ENCODE peak calls at places on chromosomes 7 and 10, in seven cellular contexts. W is SK-N-SH, L is ovary, K is lower leg skin, O is astrocyte, U is WERI-Rb-1, P is psoas muscle. E is an unnamed sample.

GRCh38 chr10:7756360-7756992 is 31.3 kb downstream of the KIN start:
- DNase-seq in K (no peak), U (peak; percentile 12), L (no peak), O (no peak), P (no peak), W (no peak), E (no peak)

GRCh38 chr7:113878394-113878992 is 40.3 kb downstream of the PPP1R3A start:
- DNase-seq in P (no peak), W (no peak), L (no peak), K (no peak), O (no peak), U (no peak), E (no peak)

GRCh38 chr10:60572511-60573194 is 183.0 kb upstream of the ANK3 start:
- DNase-seq in P (no peak), O (peak; percentile 83), W (peak; percentile 46), K (no peak), U (no peak), L (peak; percentile 36), E (no peak)

GRCh38 chr10:16967866-16968721 is 150.9 kb upstream of the RSU1 start:
- DNase-seq in O (peak; percentile 92), U (peak; percentile 6), W (no peak), P (no peak), K (no peak), L (peak; percentile 62), E (no peak)

GRCh38 chr10:78464118-78464855 is 430.6 kb downstream of the RPS24 start:
- DNase-seq in P (no peak), W (no peak), K (no peak), L (no peak), U (no peak), O (no peak), E (no peak)

GRCh38 chr10:124619802-124620490 is 124.2 kb downstream of the FAM53B start:
- DNase-seq in P (no peak), O (no peak), U (no peak), W (no peak), L (peak; percentile 69), K (no peak), E (no peak)

GRCh38 chr10:66318761-66319160 is 607.1 kb upstream of the LRRTM3 start:
- DNase-seq in O (no peak), K (no peak), P (no peak), L (no peak), U (no peak), W (no peak), E (no peak)

GRCh38 chr10:6089334-6090219 is 743 bp downstream of the RBM17 start:
- DNase-seq in U (no peak), W (peak; percentile 59), L (no peak), O (peak; percentile 42), K (no peak), P (no peak), E (no peak)

GRCh38 chr7:24834150-24834798 is 77.0 kb upstream of the GSDME start:
- DNase-seq in O (no peak), W (no peak), U (no peak), L (no peak), P (peak; percentile 52), K (no peak), E (no peak)

GRCh38 chr10:25561761-25562160 is 372.3 kb upstream of the MYO3A start:
- DNase-seq in U (no peak), L (no peak), K (no peak), O (no peak), P (no peak), W (peak; percentile 14), E (no peak)

GRCh38 chr10:133373104-133373624 is at the start of gene ECHS1:
- DNase-seq in O (peak; percentile 63), U (peak; percentile 95), W (peak; percentile 100), P (peak; percentile 98), L (peak; percentile 97), K (peak; percentile 89), E (peak; percentile 89)

GRCh38 chr10:12351889-12352288 is 2.5 kb downstream of the CAMK1D start:
- DNase-seq in P (no peak), O (no peak), L (no peak), W (no peak), K (no peak), U (no peak), E (no peak)

GRCh38 chr10:23340346-23340745 is 4.3 kb downstream of the C10orf67 start:
- DNase-seq in L (no peak), W (no peak), O (no peak), P (no peak), U (no peak), K (no peak), E (no peak)

GRCh38 chr7:116628971-116629586 is 42.9 kb upstream of the MET start:
- DNase-seq in O (peak; percentile 40), L (no peak), U (no peak), K (peak; percentile 34), W (no peak), P (no peak), E (no peak)

GRCh38 chr10:33570495-33570894 is 236.0 kb upstream of the NRP1 start:
- DNase-seq in K (peak; percentile 17), W (no peak), U (no peak), P (no peak), O (no peak), L (no peak), E (no peak)

GRCh38 chr10:44422631-44423030 is 37.7 kb upstream of the CXCL12 start:
- DNase-seq in K (no peak), O (no peak), P (no peak), W (no peak), U (no peak), L (no peak), E (no peak)

GRCh38 chr10:107544706-107545520 is 380.4 kb upstream of the SORCS1 start:
- DNase-seq in L (no peak), P (no peak), O (no peak), W (peak; percentile 27), K (no peak), U (peak; percentile 12), E (no peak)

GRCh38 chr10:33773895-33774480 is 439.5 kb upstream of the NRP1 start:
- DNase-seq in P (no peak), K (no peak), L (no peak), O (no peak), W (no peak), U (no peak), E (no peak)

GRCh38 chr7:134234216-134234615 is 82.5 kb downstream of the SLC35B4 start:
- DNase-seq in W (no peak), U (no peak), O (no peak), L (no peak), P (no peak), K (no peak), E (no peak)

GRCh38 chr10:103665439-103665838 is 171.9 kb downstream of the NEURL1 start:
- DNase-seq in L (no peak), W (no peak), O (no peak), U (no peak), K (no peak), P (peak; percentile 81), E (no peak)

GRCh38 chr10:6579193-6579903 is 728 bp downstream of the PRKCQ start:
- DNase-seq in O (no peak), L (no peak), P (no peak), U (no peak), K (no peak), W (no peak), E (no peak)

GRCh38 chr10:6748029-6748428 is 168.0 kb upstream of the PRKCQ start:
- DNase-seq in U (no peak), K (no peak), O (peak; percentile 29), W (no peak), L (no peak), P (no peak), E (no peak)

GRCh38 chr10:72846225-72846624 is 47.3 kb upstream of the OIT3 start:
- DNase-seq in L (no peak), P (no peak), O (peak; percentile 87), K (no peak), U (no peak), W (no peak), E (no peak)

GRCh38 chr7:97973206-97973658 is 16.8 kb downstream of the OCM2 start:
- DNase-seq in K (no peak), O (no peak), P (no peak), L (no peak), W (peak; percentile 33), U (peak; percentile 11), E (no peak)
- H3K4me3 ChIP-seq in K (no peak overlapping the region), O (no peak overlapping the region), P (no peak overlapping the region), L (no peak overlapping the region), W (no peak overlapping the region), U (no peak overlapping the region), E (no peak overlapping the region)

DNA sequence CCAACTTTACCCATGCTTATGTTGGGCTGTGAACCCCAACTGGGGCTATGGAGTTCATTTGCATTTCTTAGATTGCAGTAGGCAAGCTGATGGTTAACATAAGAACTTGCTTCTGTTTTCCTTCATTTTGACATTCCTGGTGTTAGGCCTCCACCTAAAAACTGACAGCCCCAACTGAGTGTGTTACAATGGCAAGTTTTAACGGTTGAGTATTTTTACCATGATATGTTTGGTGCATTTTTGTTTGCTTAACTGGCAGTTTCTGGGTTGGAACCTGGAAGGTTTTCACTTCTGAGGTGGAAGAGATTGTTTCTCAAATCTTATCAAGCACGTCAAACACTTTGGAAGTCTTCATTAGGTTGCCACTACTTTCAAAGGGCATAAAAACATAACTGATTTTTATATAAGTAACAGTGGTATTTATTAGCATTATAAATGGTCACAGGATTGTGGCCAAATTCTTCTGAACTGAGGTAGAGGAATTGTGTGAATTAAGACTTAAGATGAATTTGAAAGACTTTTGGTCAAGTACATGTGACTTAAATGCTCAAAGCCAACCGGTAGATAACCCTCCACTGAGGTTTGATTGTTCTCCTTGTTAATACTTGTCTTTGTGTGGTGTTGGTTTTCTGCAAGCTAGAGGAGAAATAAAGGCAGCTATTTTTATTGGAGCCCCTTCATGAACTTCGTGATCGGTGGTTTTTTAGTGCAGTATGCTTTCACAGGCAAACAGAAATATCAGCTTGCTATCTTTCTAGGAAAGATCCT is 2.8 kb downstream of the BMI1 start:
- DNase-seq in L (no peak), O (no peak), U (no peak), P (no peak), K (no peak), W (no peak), E (no peak)
- H3K4me3 ChIP-seq in L (no peak overlapping the region), O (no peak overlapping the region), U (no peak overlapping the region), P (peak overlapping the region; percentile 87), K (no peak overlapping the region), W (no peak overlapping the region), E (no peak overlapping the region)

GRCh38 chr10:3096149-3096548 is 28.8 kb downstream of the PFKP start:
- DNase-seq in U (no peak), L (no peak), P (no peak), O (peak; percentile 27), W (no peak), K (no peak), E (no peak)

GRCh38 chr10:3093996-3094395 is 26.6 kb downstream of the PFKP start:
- DNase-seq in O (no peak), P (no peak), L (no peak), U (no peak), K (no peak), W (no peak), E (no peak)

GRCh38 chr10:3094565-3095168 is 27.3 kb downstream of the PFKP start:
- DNase-seq in U (no peak), O (peak; percentile 41), L (no peak), P (no peak), W (no peak), K (no peak), E (no peak)

GRCh38 chr10:3097160-3097559 is 29.8 kb downstream of the PFKP start:
- DNase-seq in K (no peak), O (no peak), U (no peak), L (no peak), P (no peak), W (no peak), E (no peak)

GRCh38 chr10:3095373-3096139 is 28.2 kb downstream of the PFKP start:
- DNase-seq in K (peak; percentile 74), W (no peak), O (peak; percentile 100), P (no peak), U (no peak), L (no peak), E (no peak)
- H3K4me3 ChIP-seq in K (no peak overlapping the region), W (peak overlapping the region; percentile 40), O (peak overlapping the region; percentile 40), P (no peak overlapping the region), U (no peak overlapping the region), L (no peak overlapping the region), E (no peak overlapping the region)

GRCh38 chr10:91887075-91887899 is 22.0 kb downstream of the FGFBP3 start:
- DNase-seq in U (no peak), W (peak; percentile 84), L (peak; percentile 70), K (no peak), P (peak; percentile 57), O (peak; percentile 58), E (no peak)
- H3K4me3 ChIP-seq in U (no peak overlapping the region), W (peak overlapping the region; percentile 63), L (peak overlapping the region; percentile 45), K (peak overlapping the region; percentile 15), P (peak overlapping the region; percentile 77), O (peak overlapping the region; percentile 71), E (peak overlapping the region; percentile 70)